ENCODE peak calls at places on chromosome 5, in seven cellular contexts. W, S, X, M, P, Y and A are unnamed samples.

GRCh38 chr5:58890265-58890664 is 307.4 kb downstream of the RAB3C start:
- DNase-seq in S (peak), P (no peak), Y (no peak), M (no peak), W (no peak), X (no peak), A (no peak)

GRCh38 chr5:151275803-151276202 is 22.8 kb downstream of the GM2A start:
- DNase-seq in P (no peak), Y (no peak), W (no peak), M (no peak), S (no peak), X (no peak), A (no peak)

GRCh38 chr5:170896779-170897178 is 35.0 kb downstream of the RANBP17 start:
- DNase-seq in S (no peak), Y (peak), X (peak), M (peak), P (no peak), W (no peak), A (no peak)

GRCh38 chr5:126368239-126368812 is 54.9 kb upstream of the GRAMD2B start:
- DNase-seq in S (no peak), W (no peak), M (no peak), X (no peak), P (no peak), Y (no peak), A (no peak)

GRCh38 chr5:41794478-41794877 is 75.7 kb downstream of the OXCT1 start:
- DNase-seq in M (peak), P (no peak), Y (no peak), X (peak), S (no peak), W (no peak), A (no peak)

GRCh38 chr5:142179776-142180387 is 71.3 kb downstream of the NDFIP1 start:
- DNase-seq in S (no peak), Y (no peak), X (no peak), P (no peak), M (no peak), W (no peak), A (no peak)

GRCh38 chr5:109756543-109757186 is 66.9 kb downstream of the MAN2A1 start:
- DNase-seq in X (no peak), W (no peak), Y (no peak), M (no peak), P (no peak), S (no peak), A (no peak)

GRCh38 chr5:42591026-42591425 is 165.6 kb upstream of the CCDC152 start:
- DNase-seq in M (peak), W (no peak), S (peak), X (no peak), Y (no peak), P (no peak), A (no peak)

GRCh38 chr5:38130346-38130745 is 128.0 kb upstream of the EGFLAM start:
- DNase-seq in W (no peak), X (no peak), S (no peak), Y (no peak), P (no peak), M (no peak), A (no peak)

GRCh38 chr5:124492444-124493224 is 253.8 kb downstream of the ZNF608 start:
- DNase-seq in X (no peak), Y (no peak), S (no peak), W (no peak), M (no peak), P (no peak), A (no peak)

GRCh38 chr5:35478856-35479682 is 138.6 kb upstream of the SPEF2 start:
- DNase-seq in Y (no peak), S (no peak), X (no peak), W (no peak), M (peak), P (no peak), A (no peak)

GRCh38 chr5:9774472-9775079 is 144.4 kb upstream of the TAS2R1 start:
- DNase-seq in S (no peak), P (no peak), M (peak), X (peak), Y (no peak), W (no peak), A (no peak)

GRCh38 chr5:73039082-73039481 is 81.3 kb upstream of the TMEM171 start:
- DNase-seq in Y (no peak), S (no peak), P (no peak), X (no peak), W (no peak), M (no peak), A (no peak)

GRCh38 chr5:663436-664342 is 29.5 kb downstream of the TPPP start:
- DNase-seq in S (no peak), P (no peak), W (no peak), X (no peak), M (no peak), Y (no peak), A (no peak)

GRCh38 chr5:62596096-62596495 is 17.5 kb downstream of the LRRC70 start:
- DNase-seq in M (peak), X (no peak), Y (no peak), W (no peak), S (no peak), P (no peak), A (no peak)

GRCh38 chr5:169910393-169910792 is 69.9 kb downstream of the INSYN2B start:
- DNase-seq in P (no peak), S (no peak), M (no peak), W (no peak), X (no peak), Y (no peak), A (no peak)

GRCh38 chr5:149680810-149681221 is 49.3 kb upstream of the PPARGC1B start:
- DNase-seq in X (no peak), W (peak), P (no peak), M (no peak), Y (no peak), S (peak), A (no peak)

GRCh38 chr5:150001660-150002493 is 1.3 kb downstream of the HMGXB3 start:
- DNase-seq in X (peak), S (no peak), M (peak), W (peak), P (no peak), Y (peak), A (no peak)

GRCh38 chr5:94856257-94856656 is 237.8 kb downstream of the SLF1 start:
- DNase-seq in W (no peak), X (no peak), Y (no peak), P (no peak), S (no peak), M (no peak), A (no peak)

GRCh38 chr5:16486679-16487078 is 21.1 kb upstream of the ZNF622 start:
- DNase-seq in W (no peak), P (no peak), Y (no peak), S (no peak), X (no peak), M (no peak), A (no peak)

GRCh38 chr5:34923694-34924461 is 5.5 kb upstream of the DNAJC21 start:
- DNase-seq in X (peak), P (no peak), Y (no peak), S (no peak), M (peak), W (no peak), A (no peak)

GRCh38 chr5:41526699-41527098 is 16.3 kb upstream of the PLCXD3 start:
- DNase-seq in S (no peak), W (no peak), P (no peak), X (no peak), Y (no peak), M (no peak), A (no peak)

GRCh38 chr5:34486808-34487201 is 169.3 kb upstream of the RAI14 start:
- DNase-seq in M (no peak), S (no peak), P (no peak), Y (no peak), W (no peak), X (no peak), A (no peak)

GRCh38 chr5:181190711-181191525 is 14.1 kb downstream of the TRIM7 start:
- DNase-seq in P (peak), S (peak), X (no peak), W (peak), Y (peak), M (no peak), A (no peak)

GRCh38 chr5:159916841-159917761 is 819 bp downstream of the ADRA1B start:
- DNase-seq in Y (no peak), W (no peak), X (no peak), M (no peak), S (no peak), P (no peak), A (no peak)
- TF ChIP-seq CTCF in Y (no peak), W (no peak), X (peak), M (no peak), S (no peak), P (no peak), A (no peak)

DNA sequence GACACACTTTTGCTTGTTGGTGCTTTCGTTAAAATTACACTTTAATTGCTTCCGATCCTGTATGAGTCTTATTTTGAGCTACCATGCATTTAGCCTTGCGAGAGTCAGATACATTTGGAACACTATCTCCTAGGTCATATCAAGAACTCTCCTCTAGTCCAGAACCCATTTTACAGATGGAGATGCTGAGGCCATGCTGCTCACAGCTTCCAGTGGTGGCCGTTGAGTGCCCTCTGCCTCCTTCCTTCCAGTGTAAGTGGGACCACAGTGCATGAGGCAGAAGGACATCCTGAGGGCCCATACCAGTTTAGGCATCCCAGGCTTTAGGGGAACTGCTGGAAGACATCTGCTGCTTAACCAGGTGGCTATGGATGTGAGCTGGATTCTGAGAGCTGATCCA is 6.9 kb downstream of the CCNI2 start:
- DNase-seq in P (no peak), S (no peak), Y (no peak), W (no peak), X (no peak), M (no peak), A (no peak)
- TF ChIP-seq CTCF in P (no peak), S (no peak), Y (no peak), W (no peak), X (no peak), M (no peak), A (no peak)

DNA sequence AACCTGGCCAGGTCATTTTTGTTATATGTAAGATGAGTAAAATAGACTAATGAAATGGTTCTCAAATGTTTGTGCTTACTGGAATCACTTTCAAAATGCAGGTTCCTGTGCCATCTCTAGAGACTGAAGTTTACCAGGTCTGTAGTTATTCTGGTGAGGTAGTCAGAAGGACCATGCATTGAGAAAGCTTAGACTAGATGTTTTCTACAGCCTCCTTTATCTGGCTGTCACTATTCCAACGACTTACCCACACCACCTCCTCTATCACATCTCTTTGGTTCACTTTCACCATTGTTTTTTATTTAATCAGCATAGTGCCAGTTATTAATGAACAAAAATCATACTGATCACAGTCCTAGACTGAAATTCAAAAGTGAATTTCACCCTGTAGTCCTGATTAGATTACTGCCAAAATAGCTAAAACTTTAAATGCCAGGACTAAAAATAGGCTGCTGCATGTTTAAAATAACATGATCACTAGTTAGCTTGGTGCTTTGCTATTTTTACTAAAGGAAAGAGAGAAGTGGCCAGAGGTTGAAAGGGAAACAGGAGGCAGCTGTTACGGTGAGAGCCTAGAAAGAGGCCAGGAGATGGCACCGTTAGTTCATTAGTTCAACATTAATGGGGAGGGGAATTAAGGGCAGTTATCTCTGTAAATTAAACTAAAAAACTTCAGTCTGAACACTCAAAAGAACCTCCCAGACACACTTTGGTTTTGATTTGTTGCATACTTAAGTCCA is 13.9 kb upstream of the FNIP1 start:
- DNase-seq in S (no peak), M (peak), Y (no peak), X (no peak), W (no peak), P (no peak), A (no peak)
- TF ChIP-seq CTCF in S (peak), M (peak), Y (peak), X (peak), W (no peak), P (no peak), A (peak)

GRCh38 chr5:146466521-146467349 is 19.6 kb downstream of the TCERG1 start:
- DNase-seq in S (no peak), X (no peak), M (peak), P (no peak), Y (no peak), W (no peak), A (no peak)
- TF ChIP-seq CTCF in S (peak), X (peak), M (peak), P (no peak), Y (peak), W (no peak), A (peak)

GRCh38 chr5:100791376-100791775 is 111.7 kb downstream of the ST8SIA4 start:
- DNase-seq in P (no peak), W (no peak), S (no peak), M (no peak), X (no peak), Y (no peak), A (no peak)
- TF ChIP-seq CTCF in P (no peak), W (no peak), S (no peak), M (no peak), X (no peak), Y (no peak), A (no peak)

GRCh38 chr5:132425009-132425937 is 55.8 kb downstream of the SLC22A5 start:
- DNase-seq in X (peak), W (no peak), S (no peak), P (no peak), M (peak), Y (no peak), A (no peak)
- TF ChIP-seq CTCF in X (no peak), W (no peak), S (peak), P (no peak), M (no peak), Y (no peak), A (no peak)

DNA sequence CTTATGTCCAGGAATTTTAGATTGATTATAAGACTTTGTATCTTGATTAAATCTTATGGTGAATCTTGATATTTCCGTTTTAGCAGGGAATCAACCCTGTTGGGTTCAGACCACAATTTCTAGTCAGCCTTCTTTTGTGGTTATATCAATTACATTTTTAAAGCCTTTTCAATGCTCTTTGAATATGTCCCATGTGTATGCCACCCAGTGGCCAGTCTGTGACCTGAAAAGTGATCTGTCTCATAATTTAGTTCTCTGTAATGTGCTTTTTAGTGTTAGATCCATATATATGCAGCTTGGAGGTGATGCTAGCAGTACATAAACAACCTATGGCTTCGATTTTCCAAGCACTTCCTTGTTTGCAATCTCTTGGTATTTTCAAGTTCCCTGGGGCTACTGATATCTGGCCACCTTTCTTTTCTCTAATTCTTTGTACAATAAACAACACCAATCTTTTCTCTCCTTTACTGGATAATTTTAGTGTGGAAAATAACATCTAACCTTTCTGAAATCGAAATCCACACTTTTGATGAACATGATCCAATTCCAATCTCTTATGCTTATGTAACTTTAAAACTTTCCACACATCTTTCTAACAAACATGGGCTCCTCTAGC is 28.8 kb downstream of the PDE8B start:
- DNase-seq in X (peak), M (peak), Y (no peak), S (no peak), P (no peak), W (no peak), A (no peak)
- TF ChIP-seq CTCF in X (peak), M (peak), Y (peak), S (peak), P (no peak), W (no peak), A (peak)

DNA sequence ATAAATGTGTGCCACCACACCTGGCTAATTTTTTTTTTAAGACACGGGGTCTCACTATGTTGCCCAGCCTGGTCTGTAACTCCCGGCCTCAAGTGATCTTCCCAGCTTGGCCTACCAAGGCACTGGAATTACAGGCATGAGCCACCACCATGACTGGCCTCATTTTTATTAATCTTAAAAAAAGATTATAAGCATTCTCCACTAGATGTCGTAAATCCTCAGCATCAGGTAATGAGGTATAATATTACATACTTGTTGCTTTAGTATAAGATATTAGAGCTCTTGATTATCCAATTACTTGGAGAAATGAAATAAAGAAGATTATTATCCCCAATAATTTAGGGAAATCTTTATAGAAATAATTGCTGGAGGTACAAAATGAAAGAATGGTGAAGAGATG is 78.3 kb upstream of the HTR1A start:
- DNase-seq in Y (no peak), S (no peak), P (no peak), X (no peak), M (no peak), W (no peak), A (no peak)
- TF ChIP-seq CTCF in Y (no peak), S (no peak), P (no peak), X (no peak), M (no peak), W (no peak), A (no peak)

GRCh38 chr5:2019716-2020115 is 137.0 kb upstream of the IRX4 start:
- DNase-seq in P (no peak), X (no peak), Y (no peak), W (no peak), S (no peak), M (no peak), A (no peak)

GRCh38 chr5:2018390-2018724 is 135.6 kb upstream of the IRX4 start:
- DNase-seq in Y (no peak), S (no peak), M (no peak), W (no peak), X (no peak), P (no peak), A (no peak)

GRCh38 chr5:2015961-2016360 is 133.2 kb upstream of the IRX4 start:
- DNase-seq in X (no peak), Y (no peak), W (no peak), P (no peak), M (no peak), S (no peak), A (no peak)

GRCh38 chr5:2015116-2015848 is 132.6 kb upstream of the IRX4 start:
- DNase-seq in W (no peak), Y (no peak), M (no peak), X (no peak), P (no peak), S (no peak), A (no peak)

GRCh38 chr5:2017540-2018389 is 135.0 kb upstream of the IRX4 start:
- DNase-seq in W (no peak), X (peak), P (no peak), Y (peak), S (no peak), M (peak), A (no peak)
- TF ChIP-seq CTCF in W (no peak), X (peak), P (peak), Y (peak), S (peak), M (peak), A (peak)

DNA sequence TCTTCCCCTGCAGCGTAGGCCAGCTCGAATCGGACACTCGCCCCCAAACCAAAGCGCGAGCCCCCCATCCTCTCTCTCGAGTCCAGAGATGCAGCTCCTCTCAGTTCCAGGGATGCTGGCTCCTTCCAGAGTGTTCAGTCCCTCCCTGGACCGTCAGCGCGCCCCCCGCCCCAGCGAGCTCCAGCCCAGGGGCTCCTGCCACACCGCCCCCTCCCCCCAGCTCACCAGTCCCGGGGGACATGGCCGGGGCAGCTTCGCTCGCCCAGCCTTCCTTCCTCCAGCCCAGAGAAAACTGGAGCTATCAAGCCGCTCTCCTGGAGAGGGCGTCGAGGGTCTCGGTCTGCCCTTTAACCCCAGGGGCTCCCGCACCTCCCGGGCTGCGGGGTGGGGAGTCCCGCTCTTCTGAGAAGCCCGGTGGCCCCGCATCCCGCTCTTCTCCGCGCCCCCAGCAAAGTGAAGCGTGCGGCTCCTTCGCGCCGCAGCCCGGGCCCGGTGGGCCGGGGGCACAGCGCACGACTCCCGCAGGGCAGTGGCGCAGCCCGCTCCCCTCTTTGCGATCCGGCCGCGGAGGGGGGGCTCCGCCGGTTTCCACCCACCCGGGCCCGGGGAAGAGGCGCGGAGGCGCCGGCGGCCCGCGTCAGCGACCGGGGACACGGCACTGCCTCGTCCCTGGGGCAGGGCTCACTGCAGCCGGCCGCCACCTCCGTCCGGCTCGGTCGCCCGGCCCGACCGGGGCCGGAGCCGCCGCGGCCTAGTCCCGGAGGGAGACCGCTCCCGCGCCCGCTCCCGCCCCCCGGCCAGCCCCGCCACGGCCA is 585 bp downstream of the MIER3 start:
- DNase-seq in X (no peak), Y (peak), M (no peak), S (peak), W (no peak), P (peak), A (peak)
- TF ChIP-seq CTCF in X (no peak), Y (peak), M (no peak), S (no peak), W (no peak), P (no peak), A (no peak)